ENCODE peak calls at places on chromosomes 13 and 19, in nine cellular contexts. E, Q, U, O, X, V, C, P and Z are unnamed samples.

GRCh38 chr13:27476943-27477681 is 26.7 kb upstream of the MTIF3 start:
- DNase-seq in P (no peak), O (peak; percentile 52), X (peak; percentile 17), E (no peak), C (no peak), U (peak; percentile 76), Q (no peak), V (no peak), Z (no peak)

GRCh38 chr19:14054721-14055120 is 7.2 kb downstream of the PALM3 start:
- DNase-seq in E (peak; percentile 17), O (no peak), V (peak; percentile 6), Q (no peak), X (no peak), P (no peak), C (no peak), U (no peak), Z (no peak)

GRCh38 chr19:3506384-3507340 is 551 bp downstream of the FZR1 start:
- DNase-seq in C (peak; percentile 52), U (no peak), O (no peak), V (peak; percentile 62), Q (no peak), X (no peak), P (no peak), E (peak; percentile 66), Z (no peak)

GRCh38 chr19:34128558-34129250 is 43.6 kb upstream of the LSM14A start:
- DNase-seq in E (no peak), P (no peak), O (no peak), X (no peak), V (no peak), C (no peak), Q (no peak), U (no peak), Z (no peak)

GRCh38 chr13:99280166-99280565 is 22.0 kb upstream of the GPR18 start:
- DNase-seq in Q (no peak), O (no peak), E (no peak), U (no peak), X (no peak), P (no peak), C (no peak), V (no peak), Z (peak; percentile 92)

GRCh38 chr13:99221567-99222239 is 21.0 kb downstream of the UBAC2 start:
- DNase-seq in X (no peak), V (no peak), U (no peak), O (no peak), Q (no peak), C (no peak), E (no peak), P (no peak), Z (no peak)

GRCh38 chr13:59099182-59099950 is 1064.4 kb downstream of the DIAPH3 start:
- DNase-seq in E (no peak), Q (no peak), P (no peak), V (no peak), U (no peak), X (no peak), O (no peak), C (peak; percentile 2), Z (no peak)

GRCh38 chr13:88456155-88456554 is 785.0 kb downstream of the SLITRK5 start:
- DNase-seq in U (no peak), O (no peak), C (no peak), P (no peak), E (no peak), Q (no peak), V (no peak), X (no peak), Z (no peak)

GRCh38 chr19:41321600-41322270 is 11.8 kb downstream of the CCDC97 start:
- DNase-seq in U (peak; percentile 82), C (peak; percentile 84), E (peak; percentile 90), V (peak; percentile 65), Q (no peak), X (no peak), P (no peak), O (peak; percentile 95), Z (no peak)

GRCh38 chr19:51194527-51195315 is 30.2 kb upstream of the CD33 start:
- DNase-seq in P (no peak), E (no peak), X (no peak), Q (peak; percentile 30), U (no peak), O (no peak), V (no peak), C (no peak), Z (peak; percentile 41)

GRCh38 chr13:27704681-27705080 is 83.0 kb downstream of the POLR1D start:
- DNase-seq in U (no peak), E (no peak), Q (peak; percentile 1), V (no peak), C (no peak), P (no peak), O (no peak), X (no peak), Z (no peak)

GRCh38 chr13:108932206-108932605 is 302.8 kb downstream of the MYO16 start:
- DNase-seq in V (no peak), C (no peak), O (no peak), X (no peak), U (no peak), P (no peak), E (no peak), Q (no peak), Z (no peak)

GRCh38 chr19:47094557-47095517 is 18.7 kb downstream of the ZC3H4 start:
- DNase-seq in O (no peak), E (no peak), X (no peak), Q (no peak), C (no peak), P (no peak), U (peak; percentile 85), V (no peak), Z (peak; percentile 78)
- TF ChIP-seq REST in O (no peak), E (no peak), X (no peak), Q (no peak), C (no peak), P (no peak), U (no peak), V (no peak), Z (no peak)

GRCh38 chr13:47481521-47481920 is 519.6 kb downstream of the SUCLA2 start:
- DNase-seq in Q (no peak), X (no peak), O (no peak), U (no peak), V (no peak), P (no peak), C (no peak), E (no peak), Z (no peak)

GRCh38 chr13:47480941-47481340 is 520.1 kb downstream of the SUCLA2 start:
- DNase-seq in P (no peak), U (no peak), Q (no peak), C (peak; percentile 11), O (no peak), E (no peak), X (no peak), V (no peak), Z (no peak)

GRCh38 chr13:47474845-47475244 is 526.2 kb downstream of the SUCLA2 start:
- DNase-seq in U (no peak), P (no peak), O (no peak), E (no peak), X (no peak), C (no peak), Q (no peak), V (no peak), Z (no peak)

GRCh38 chr13:47480121-47480520 is 521.0 kb downstream of the SUCLA2 start:
- DNase-seq in E (no peak), P (no peak), V (no peak), C (no peak), U (no peak), Q (no peak), X (no peak), O (no peak), Z (no peak)

DNA sequence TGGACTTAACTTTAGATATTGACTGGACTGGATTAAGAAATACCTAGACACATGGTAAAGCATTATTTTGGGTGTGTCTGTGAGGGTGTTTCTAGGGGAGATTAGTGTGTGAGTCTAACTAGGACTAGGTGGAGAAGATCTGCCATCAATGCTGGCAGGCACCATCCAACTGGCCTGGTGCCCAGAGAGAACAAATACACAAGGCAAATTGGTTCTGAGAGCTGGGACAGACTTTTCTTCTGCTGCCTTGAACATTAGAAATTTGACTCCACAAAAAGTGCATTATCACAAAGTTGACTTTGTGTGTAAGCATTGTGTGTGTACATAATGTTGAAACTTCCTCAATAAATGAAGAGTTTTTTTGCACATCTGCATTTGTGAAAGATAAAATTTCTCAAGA is 522.1 kb downstream of the SUCLA2 start:
- DNase-seq in E (no peak), Q (no peak), X (no peak), O (no peak), P (no peak), V (no peak), C (no peak), U (no peak), Z (no peak)
- TF ChIP-seq REST in E (no peak), Q (no peak), X (no peak), O (no peak), P (no peak), V (no peak), C (no peak), U (no peak), Z (no peak)

DNA sequence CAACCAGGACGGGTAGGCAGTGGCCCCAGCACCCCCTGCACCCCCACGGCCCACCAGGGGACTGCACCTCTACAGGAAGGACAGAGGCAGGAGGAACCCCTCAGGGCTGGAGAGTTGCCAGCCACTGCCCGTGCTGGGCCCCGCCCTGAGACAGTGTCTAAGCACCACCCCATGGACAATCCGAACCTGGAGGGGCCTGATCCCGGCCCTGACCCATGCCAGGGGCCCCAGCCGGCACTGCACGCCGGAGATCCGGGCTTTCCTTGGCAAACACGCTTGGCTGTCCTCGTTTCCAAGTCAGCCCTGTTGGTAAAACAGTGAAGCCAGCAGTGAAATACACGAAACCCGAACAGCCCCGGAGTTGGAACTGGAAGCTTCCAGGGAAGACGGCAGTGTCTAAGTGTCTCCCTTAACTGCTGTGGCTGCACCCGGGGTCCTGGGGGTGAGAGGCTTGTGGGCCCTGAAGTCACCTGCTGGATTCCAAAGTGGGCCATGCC is 31.1 kb downstream of the RASA3 start:
- DNase-seq in V (no peak), P (no peak), U (no peak), C (no peak), O (no peak), E (peak; percentile 39), Q (no peak), X (no peak), Z (no peak)
- TF ChIP-seq REST in V (no peak), P (no peak), U (no peak), C (no peak), O (no peak), E (no peak), Q (no peak), X (no peak), Z (no peak)

GRCh38 chr13:50125556-50126377 is 110.5 kb downstream of the KCNRG start:
- DNase-seq in C (peak; percentile 91), V (peak; percentile 77), E (peak; percentile 92), Q (no peak), O (peak; percentile 35), P (peak; percentile 39), U (peak; percentile 80), X (no peak), Z (peak; percentile 98)

GRCh38 chr13:50125306-50125555 is 110.0 kb downstream of the KCNRG start:
- DNase-seq in V (no peak), P (no peak), U (no peak), C (no peak), O (peak; percentile 6), E (no peak), X (no peak), Q (no peak), Z (peak; percentile 47)

GRCh38 chr13:50127726-50128291 is 112.6 kb downstream of the KCNRG start:
- DNase-seq in C (peak; percentile 77), V (no peak), X (no peak), U (no peak), Q (no peak), O (no peak), P (no peak), E (no peak), Z (no peak)

GRCh38 chr13:50127017-50127725 is 111.9 kb downstream of the KCNRG start:
- DNase-seq in Q (no peak), X (no peak), P (no peak), E (no peak), U (no peak), C (peak; percentile 63), O (no peak), V (no peak), Z (no peak)

GRCh38 chr13:50126378-50127016 is 111.3 kb downstream of the KCNRG start:
- DNase-seq in X (no peak), U (peak; percentile 27), P (no peak), E (no peak), V (no peak), Q (no peak), C (peak; percentile 50), O (peak; percentile 26), Z (peak; percentile 51)
- TF ChIP-seq REST in X (no peak), U (no peak), P (no peak), E (no peak), V (no peak), Q (no peak), C (no peak), O (no peak), Z (no peak)